ENCODE peak calls at places on chromosomes 2 and 18, in ten cellular contexts. Y, D, B, A, H, F, M, T, N and W are unnamed samples.

GRCh38 chr2:239465017-239466001 is 64.5 kb upstream of the HDAC4 start:
- DNase-seq in Y (peak), D (no peak), B (no peak), A (peak), H (no peak), F (no peak), M (peak), T (no peak), N (no peak), W (no peak)

GRCh38 chr2:14910659-14911058 is 278.1 kb downstream of the LRATD1 start:
- DNase-seq in Y (no peak), D (no peak), B (no peak), A (no peak), H (peak), F (no peak), M (no peak), T (no peak), N (no peak), W (no peak)

GRCh38 chr2:144596074-144596871 is 76.4 kb upstream of the ZEB2 start:
- DNase-seq in Y (peak), D (peak), B (no peak), A (peak), H (peak), F (no peak), M (peak), T (no peak), N (no peak), W (no peak)

GRCh38 chr18:30481871-30482270 is 560.7 kb downstream of the DSC3 start:
- DNase-seq in Y (no peak), D (no peak), B (no peak), A (no peak), H (no peak), F (no peak), M (peak), T (no peak), N (no peak), W (no peak)

GRCh38 chr2:1571477-1572417 is 158.5 kb downstream of the TPO start:
- DNase-seq in Y (no peak), D (no peak), B (no peak), A (no peak), H (no peak), F (no peak), M (peak), T (no peak), N (no peak), W (no peak)

GRCh38 chr18:57748770-57749603 is 54.1 kb downstream of the ATP8B1 start:
- DNase-seq in Y (peak), D (peak), B (no peak), A (peak), H (peak), F (peak), M (no peak), T (no peak), N (no peak), W (no peak)

GRCh38 chr18:29753379-29753778 is 1289.2 kb downstream of the DSC3 start:
- DNase-seq in Y (no peak), D (peak), B (no peak), A (no peak), H (no peak), F (no peak), M (no peak), T (no peak), N (no peak), W (no peak)

GRCh38 chr2:113407446-113408099 is 29.9 kb upstream of the ZNG1B start:
- DNase-seq in Y (no peak), D (peak), B (no peak), A (peak), H (peak), F (no peak), M (no peak), T (no peak), N (no peak), W (no peak)

GRCh38 chr2:225367482-225367881 is 32.0 kb upstream of the NYAP2 start:
- DNase-seq in Y (no peak), D (no peak), B (no peak), A (no peak), H (peak), F (no peak), M (peak), T (no peak), N (no peak), W (no peak)

GRCh38 chr2:95337829-95338228 is 40.7 kb downstream of the KCNIP3 start:
- DNase-seq in Y (no peak), D (no peak), B (no peak), A (no peak), H (no peak), F (no peak), M (no peak), T (no peak), N (no peak), W (no peak)

GRCh38 chr2:84757648-84758047 is 123.2 kb downstream of the TRABD2A start:
- DNase-seq in Y (no peak), D (no peak), B (no peak), A (no peak), H (no peak), F (no peak), M (no peak), T (no peak), N (no peak), W (no peak)

GRCh38 chr18:59196161-59196560 is 23.8 kb upstream of the GRP start:
- DNase-seq in Y (no peak), D (no peak), B (no peak), A (no peak), H (no peak), F (no peak), M (no peak), T (no peak), N (no peak), W (no peak)

GRCh38 chr18:50286391-50287027 is 983 bp downstream of the CXXC1 start:
- DNase-seq in Y (no peak), D (peak), B (peak), A (peak), H (peak), F (no peak), M (peak), T (no peak), N (no peak), W (no peak)

GRCh38 chr2:223537669-223538601 is 64.2 kb downstream of the SCG2 start:
- DNase-seq in Y (no peak), D (peak), B (no peak), A (peak), H (peak), F (no peak), M (peak), T (no peak), N (no peak), W (no peak)

GRCh38 chr2:28586864-28587263 is 91.0 kb downstream of the PLB1 start:
- DNase-seq in Y (no peak), D (no peak), B (no peak), A (no peak), H (no peak), F (peak), M (no peak), T (no peak), N (no peak), W (no peak)

GRCh38 chr2:191638079-191638801 is 39.7 kb upstream of the NABP1 start:
- DNase-seq in Y (peak), D (no peak), B (no peak), A (no peak), H (no peak), F (no peak), M (peak), T (no peak), N (no peak), W (no peak)

GRCh38 chr18:4586729-4587128 is 131.6 kb upstream of the DLGAP1 start:
- DNase-seq in Y (no peak), D (no peak), B (no peak), A (no peak), H (no peak), F (no peak), M (no peak), T (no peak), N (no peak), W (no peak)

GRCh38 chr2:202605174-202605573 is 29.6 kb upstream of the FAM117B start:
- DNase-seq in Y (no peak), D (no peak), B (no peak), A (no peak), H (no peak), F (no peak), M (no peak), T (no peak), N (no peak), W (no peak)

GRCh38 chr2:9858730-9859068 is 15.4 kb downstream of the TAF1B start:
- DNase-seq in Y (no peak), D (no peak), B (no peak), A (no peak), H (no peak), F (no peak), M (no peak), T (no peak), N (no peak), W (no peak)

GRCh38 chr2:9852881-9853280 is 9.6 kb downstream of the TAF1B start:
- DNase-seq in Y (no peak), D (no peak), B (no peak), A (no peak), H (no peak), F (no peak), M (no peak), T (no peak), N (no peak), W (no peak)

GRCh38 chr2:9857814-9858729 is 14.8 kb downstream of the TAF1B start:
- DNase-seq in Y (no peak), D (no peak), B (no peak), A (peak), H (no peak), F (no peak), M (no peak), T (no peak), N (no peak), W (no peak)
- H3K4me3 ChIP-seq in Y (no peak), D (no peak), B (no peak), A (no peak), H (no peak), F (no peak), M (peak), T (no peak), N (no peak), W (no peak)

DNA sequence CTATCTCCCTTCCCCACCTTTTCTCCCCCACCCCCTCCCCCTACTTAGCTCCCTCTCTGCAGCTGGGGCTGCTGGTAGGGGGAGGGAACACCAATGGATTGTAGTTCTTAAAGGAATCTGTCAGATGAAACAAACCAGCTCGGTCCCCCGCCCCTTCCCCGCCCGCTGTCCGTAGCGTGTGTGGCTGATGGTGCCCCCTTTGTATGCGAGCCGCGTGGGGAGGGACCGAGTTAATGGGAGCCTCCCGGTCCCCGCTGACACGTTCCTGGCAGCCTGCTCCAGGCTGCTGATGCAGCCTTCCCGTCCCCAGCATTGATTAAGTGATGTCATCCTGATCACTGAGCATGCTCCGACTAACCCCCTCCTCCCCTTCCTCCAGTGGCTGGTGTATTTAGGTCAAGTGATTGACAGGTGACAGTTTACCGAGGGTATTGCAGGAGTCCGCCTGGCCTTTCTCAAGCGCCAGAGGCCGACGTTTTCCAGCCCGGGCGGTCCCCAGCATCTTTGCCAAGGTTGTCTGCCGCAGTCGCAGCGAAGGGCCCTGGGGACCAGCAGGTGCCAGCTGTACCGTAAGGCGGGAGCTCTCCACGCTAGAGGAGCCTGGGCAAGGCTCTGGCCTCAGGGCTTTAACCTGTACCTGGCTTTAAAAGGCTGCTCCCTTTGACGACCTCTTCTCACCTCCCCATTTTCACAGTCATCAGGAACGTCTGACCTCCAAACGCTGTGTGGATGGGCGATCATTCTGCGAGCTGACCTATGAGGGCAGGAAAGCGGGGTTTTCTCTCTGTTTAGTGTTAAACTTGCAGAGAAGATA is 1.8 kb downstream of the KIF5C start:
- DNase-seq in Y (no peak), D (no peak), B (peak), A (no peak), H (no peak), F (no peak), M (peak), T (no peak), N (no peak), W (no peak)
- H3K4me3 ChIP-seq in Y (peak), D (no peak), B (peak), A (peak), H (no peak), F (no peak), M (peak), T (no peak), N (no peak), W (no peak)

DNA sequence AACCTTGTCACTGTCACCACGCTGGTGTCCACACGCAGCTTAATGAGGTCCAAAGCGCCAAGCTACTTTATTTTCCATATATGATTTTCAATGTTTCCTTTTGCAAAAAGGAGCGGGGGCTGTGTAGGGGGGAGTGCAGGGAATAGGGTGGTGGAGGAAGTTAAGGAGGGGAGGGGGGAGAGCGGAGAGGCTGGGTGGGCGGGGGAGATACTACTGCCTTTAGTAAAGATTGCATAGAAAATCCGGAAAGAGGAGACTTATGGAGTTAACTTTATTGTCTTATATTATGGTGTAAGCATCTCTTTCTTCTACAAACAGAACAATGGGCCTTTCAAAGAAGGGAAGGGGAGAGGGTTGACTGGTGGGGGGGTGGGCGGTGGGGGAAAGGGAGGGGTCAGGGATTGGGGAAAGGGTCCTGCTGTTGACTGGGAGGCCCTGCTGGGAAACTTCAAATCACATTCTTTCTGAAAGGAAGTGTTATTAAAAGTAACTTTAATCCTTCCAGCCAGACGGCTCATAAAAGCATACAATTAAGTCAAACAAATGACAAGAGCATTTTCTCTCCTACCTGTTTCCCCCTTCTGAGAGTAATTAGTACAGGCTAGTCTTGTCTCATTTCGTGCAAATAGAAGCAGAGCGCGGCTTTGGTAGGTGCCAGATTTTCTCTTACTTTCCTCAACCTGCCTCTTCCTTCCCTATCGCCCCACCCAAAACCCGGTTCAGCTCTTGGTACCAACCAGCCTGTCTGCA is 2112.8 kb upstream of the PIK3C3 start:
- DNase-seq in Y (no peak), D (no peak), B (no peak), A (no peak), H (peak), F (no peak), M (no peak), T (no peak), N (no peak), W (no peak)
- H3K4me3 ChIP-seq in Y (peak), D (peak), B (peak), A (peak), H (peak), F (no peak), M (peak), T (peak), N (peak), W (peak)

GRCh38 chr2:160405077-160405865 is 88.3 kb downstream of the RBMS1 start:
- DNase-seq in Y (no peak), D (no peak), B (no peak), A (no peak), H (no peak), F (no peak), M (peak), T (no peak), N (no peak), W (no peak)
- H3K4me3 ChIP-seq in Y (peak), D (peak), B (no peak), A (peak), H (peak), F (no peak), M (peak), T (peak), N (peak), W (peak)